ENCODE peak calls at places on chromosome 15, in seven cellular contexts. L is neuronal stem cell, Z is IMR-90, K is H9, E is H1, A is mesenchymal stem cell, U is trophoblast cell. R is an unnamed sample.

GRCh38 chr15:65827065-65827464 is 35.0 kb upstream of the DENND4A start:
- DNase-seq in L (no peak), Z (no peak), K (peak), E (no peak), A (no peak), U (peak), R (peak)

GRCh38 chr15:58444658-58445332 is 13.0 kb downstream of the LIPC start:
- DNase-seq in L (no peak), Z (no peak), K (no peak), E (no peak), A (no peak), U (no peak), R (no peak)

GRCh38 chr15:38886315-38887163 is 321.9 kb upstream of the RASGRP1 start:
- DNase-seq in L (no peak), Z (peak), K (no peak), E (no peak), A (peak), U (peak), R (no peak)

GRCh38 chr15:73571346-73571745 is 61.8 kb downstream of the NPTN start:
- DNase-seq in L (no peak), Z (no peak), K (no peak), E (no peak), A (no peak), U (no peak), R (no peak)

GRCh38 chr15:41559489-41560177 is 621 bp downstream of the TYRO3 start:
- DNase-seq in L (peak), Z (no peak), K (peak), E (peak), A (peak), U (no peak), R (peak)

GRCh38 chr15:29465196-29465595 is 195.6 kb upstream of the NSMCE3 start:
- DNase-seq in L (no peak), Z (no peak), K (no peak), E (no peak), A (no peak), U (no peak), R (no peak)

GRCh38 chr15:52337198-52337853 is 41.7 kb upstream of the MYO5C start:
- DNase-seq in L (no peak), Z (peak), K (no peak), E (no peak), A (peak), U (no peak), R (peak)

GRCh38 chr15:47839233-47839867 is 122.0 kb downstream of the SEMA6D start:
- DNase-seq in L (no peak), Z (no peak), K (no peak), E (no peak), A (no peak), U (no peak), R (no peak)

GRCh38 chr15:87268675-87269074 is 987.9 kb downstream of the NTRK3 start:
- DNase-seq in L (no peak), Z (no peak), K (no peak), E (no peak), A (peak), U (no peak), R (peak)

GRCh38 chr15:29070471-29071192 is 184.9 kb downstream of the APBA2 start:
- DNase-seq in L (no peak), Z (no peak), K (no peak), E (no peak), A (no peak), U (no peak), R (no peak)

GRCh38 chr15:51736069-51736468 is 1.4 kb downstream of the LYSMD2 start:
- DNase-seq in L (no peak), Z (no peak), K (no peak), E (no peak), A (peak), U (no peak), R (no peak)

GRCh38 chr15:32721594-32721993 is 3.8 kb downstream of the GREM1 start:
- DNase-seq in L (no peak), Z (peak), K (no peak), E (no peak), A (no peak), U (no peak), R (no peak)

GRCh38 chr15:27582741-27583400 is 516.2 kb downstream of the OCA2 start:
- DNase-seq in L (no peak), Z (peak), K (no peak), E (no peak), A (no peak), U (no peak), R (no peak)

GRCh38 chr15:62035256-62035908 is 24.9 kb downstream of the VPS13C start:
- DNase-seq in L (no peak), Z (peak), K (no peak), E (no peak), A (peak), U (no peak), R (no peak)

GRCh38 chr15:51270706-51271105 is 67.7 kb downstream of the CYP19A1 start:
- DNase-seq in L (no peak), Z (no peak), K (no peak), E (no peak), A (no peak), U (no peak), R (no peak)

GRCh38 chr15:29126208-29126536 is 143.4 kb downstream of the NSMCE3 start:
- DNase-seq in L (no peak), Z (no peak), K (no peak), E (no peak), A (no peak), U (no peak), R (no peak)

GRCh38 chr15:60062826-60063225 is 58.7 kb downstream of the FOXB1 start:
- DNase-seq in L (no peak), Z (peak), K (no peak), E (no peak), A (no peak), U (no peak), R (no peak)

GRCh38 chr15:34795267-34796081 is at the start of gene ACTC1:
- DNase-seq in L (peak), Z (peak), K (peak), E (peak), A (peak), U (peak), R (peak)

GRCh38 chr15:65400760-65401606 is 21.8 kb downstream of the IGDCC4 start:
- DNase-seq in L (peak), Z (peak), K (peak), E (peak), A (peak), U (peak), R (peak)

GRCh38 chr15:78072080-78072892 is 5.2 kb downstream of the TBC1D2B start:
- DNase-seq in L (no peak), Z (peak), K (no peak), E (no peak), A (peak), U (no peak), R (no peak)

GRCh38 chr15:60130398-60130797 is 126.3 kb downstream of the FOXB1 start:
- DNase-seq in L (no peak), Z (no peak), K (no peak), E (no peak), A (no peak), U (no peak), R (no peak)

GRCh38 chr15:95470529-95470928 is 860.0 kb upstream of the NR2F2 start:
- DNase-seq in L (no peak), Z (no peak), K (no peak), E (no peak), A (no peak), U (no peak), R (no peak)

GRCh38 chr15:75646112-75646943 is 1.4 kb upstream of the SNX33 start:
- DNase-seq in L (no peak), Z (no peak), K (no peak), E (no peak), A (no peak), U (no peak), R (no peak)
- H3K9ac ChIP-seq in L (peak), Z (peak), K (peak), E (no peak), A (peak), U (no peak), R (peak)

DNA sequence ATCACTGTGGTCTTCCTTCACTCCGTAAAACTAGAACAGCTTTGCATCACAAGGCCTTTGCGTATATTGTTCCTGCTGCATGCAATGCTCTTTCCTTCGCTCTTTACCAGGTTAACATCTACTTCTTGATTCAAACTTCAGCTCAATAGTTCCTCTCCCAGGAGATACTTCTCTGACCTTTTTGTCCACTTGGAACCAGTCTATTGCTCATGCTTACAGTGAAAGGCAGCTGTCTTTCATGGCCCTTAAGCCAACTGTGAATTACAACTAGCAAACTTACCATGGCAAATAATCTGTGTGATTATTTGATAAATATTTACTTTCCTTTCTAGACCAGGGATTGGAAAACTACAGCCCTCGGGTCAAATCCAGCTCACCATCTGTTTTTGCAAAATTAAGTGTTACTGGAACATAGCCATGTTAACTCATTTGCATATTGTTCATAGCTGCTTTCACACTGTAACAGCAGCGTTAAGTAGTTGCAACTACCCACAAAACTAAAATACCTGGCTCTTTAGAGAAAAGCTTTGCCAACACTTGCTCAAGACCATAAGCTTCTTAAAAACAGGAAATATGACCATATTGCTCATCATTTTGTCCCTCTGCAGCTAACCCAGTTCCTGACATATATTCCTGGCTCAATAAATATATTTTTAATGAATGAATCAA is 289.1 kb upstream of the MCTP2 start:
- DNase-seq in L (no peak), Z (no peak), K (no peak), E (no peak), A (no peak), U (no peak), R (no peak)
- H3K4me2 ChIP-seq in L (no peak), Z (no peak), K (no peak), E (no peak), A (no peak), U (no peak), R (no peak)

GRCh38 chr15:85035980-85036379 is 54.3 kb downstream of the PDE8A start:
- DNase-seq in L (no peak), Z (no peak), K (no peak), E (no peak), A (no peak), U (no peak), R (no peak)

GRCh38 chr15:85031086-85031943 is 49.7 kb downstream of the PDE8A start:
- DNase-seq in L (no peak), Z (no peak), K (no peak), E (no peak), A (peak), U (no peak), R (peak)

GRCh38 chr15:85031944-85032587 is 50.4 kb downstream of the PDE8A start:
- DNase-seq in L (no peak), Z (no peak), K (no peak), E (no peak), A (no peak), U (no peak), R (no peak)

GRCh38 chr15:85030301-85031049 is 48.8 kb downstream of the PDE8A start:
- DNase-seq in L (no peak), Z (peak), K (no peak), E (no peak), A (peak), U (no peak), R (peak)

GRCh38 chr15:85033148-85033547 is 51.5 kb downstream of the PDE8A start:
- DNase-seq in L (no peak), Z (no peak), K (no peak), E (no peak), A (peak), U (no peak), R (no peak)
- H3K4ac ChIP-seq in L (no peak), Z (no peak), K (no peak), E (no peak), A (no peak), U (no peak), R (no peak)

DNA sequence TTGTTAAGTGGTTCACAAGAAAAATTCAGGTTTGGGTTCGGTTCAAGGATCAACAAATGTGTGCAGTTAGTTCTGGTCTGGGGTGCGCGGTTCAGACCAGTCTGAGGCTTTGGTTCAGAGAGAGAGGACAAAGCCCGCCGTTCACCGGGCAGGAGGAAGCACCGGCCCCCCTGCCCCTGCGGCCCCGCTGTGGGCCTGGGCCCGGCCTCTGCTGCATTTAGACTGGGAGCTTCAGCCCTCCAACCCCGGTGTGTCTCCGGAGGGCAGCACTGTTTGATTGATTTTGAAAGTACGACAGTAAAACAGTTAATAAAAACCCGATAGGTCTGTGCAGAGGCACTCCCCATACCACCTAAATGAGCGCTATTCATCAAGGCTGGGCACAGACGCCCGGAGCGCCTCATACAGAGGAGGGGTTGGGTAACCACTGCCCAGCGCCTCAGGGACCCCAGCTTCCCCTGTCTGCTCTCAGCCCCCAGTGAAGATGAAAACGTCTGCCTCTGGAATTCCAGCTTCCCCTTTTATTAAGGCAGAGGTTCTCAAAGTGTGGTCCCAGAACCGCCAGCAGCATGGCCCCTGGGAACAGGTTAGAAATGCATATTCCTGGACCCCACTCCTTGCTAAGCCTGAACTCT is 256.7 kb upstream of the TLE3 start:
- DNase-seq in L (no peak), Z (no peak), K (no peak), E (no peak), A (no peak), U (no peak), R (no peak)
- H3K9ac ChIP-seq in L (no peak), Z (no peak), K (no peak), E (no peak), A (no peak), U (no peak), R (no peak)

GRCh38 chr15:71143373-71144310 is 28.4 kb downstream of the THSD4 start:
- DNase-seq in L (no peak), Z (no peak), K (no peak), E (no peak), A (no peak), U (no peak), R (no peak)
- H3K4me2 ChIP-seq in L (no peak), Z (no peak), K (no peak), E (no peak), A (no peak), U (no peak), R (no peak)

GRCh38 chr15:80132382-80132781 is 20.4 kb upstream of the FAH start:
- DNase-seq in L (no peak), Z (no peak), K (no peak), E (no peak), A (no peak), U (no peak), R (no peak)
- H3K4ac ChIP-seq in L (no peak), Z (no peak), K (no peak), E (no peak), A (no peak), U (no peak), R (no peak)

GRCh38 chr15:25776071-25776740 is 86.9 kb downstream of the ATP10A start:
- DNase-seq in L (no peak), Z (no peak), K (peak), E (peak), A (no peak), U (no peak), R (no peak)
- H3K9ac ChIP-seq in L (no peak), Z (no peak), K (no peak), E (no peak), A (peak), U (no peak), R (no peak)